ENCODE peak calls at places on chromosome 16, in four cellular contexts. W is psoas muscle, P is right cardiac atrium, S is mammary epithelial cell. D is an unnamed sample.

GRCh38 chr16:22397459-22397858 is 23.0 kb upstream of the CDR2 start:
- DNase-seq in S (peak), W (no peak), P (no peak), D (no peak)

GRCh38 chr16:23428351-23428750 is 24.6 kb downstream of the COG7 start:
- DNase-seq in W (no peak), S (peak), P (no peak), D (no peak)

GRCh38 chr16:77784441-77785356 is 3.7 kb upstream of the VAT1L start:
- DNase-seq in P (no peak), W (no peak), S (no peak), D (no peak)

GRCh38 chr16:81318711-81319110 is 3.9 kb downstream of the GAN start:
- DNase-seq in S (no peak), W (no peak), P (no peak), D (no peak)

GRCh38 chr16:86437348-86437747 is 73.0 kb upstream of the FOXF1 start:
- DNase-seq in S (no peak), W (no peak), P (no peak), D (no peak)

GRCh38 chr16:13376174-13376573 is 474.8 kb downstream of the SHISA9 start:
- DNase-seq in S (peak), W (no peak), P (no peak), D (no peak)

GRCh38 chr16:85974428-85975375 is 75.7 kb downstream of the IRF8 start:
- DNase-seq in W (no peak), P (no peak), S (no peak), D (no peak)

GRCh38 chr16:29023279-29024278 is 38.7 kb downstream of the LAT start:
- DNase-seq in S (peak), W (no peak), P (no peak), D (no peak)

GRCh38 chr16:78553268-78554044 is 454.0 kb downstream of the WWOX start:
- DNase-seq in W (no peak), S (no peak), P (no peak), D (no peak)

GRCh38 chr16:68131813-68132706 is 46.9 kb downstream of the NFATC3 start:
- DNase-seq in S (no peak), P (no peak), W (no peak), D (no peak)

GRCh38 chr16:71854369-71854948 is 8.7 kb downstream of the ATXN1L start:
- DNase-seq in W (no peak), S (no peak), P (no peak), D (no peak)

GRCh38 chr16:50838885-50839284 is 97.0 kb downstream of the CYLD start:
- DNase-seq in W (no peak), P (no peak), S (no peak), D (no peak)

GRCh38 chr16:85753559-85753958 is 2.7 kb upstream of the C16orf74 start:
- DNase-seq in W (no peak), S (peak), P (no peak), D (no peak)

GRCh38 chr16:23448392-23448791 is 4.6 kb downstream of the COG7 start:
- DNase-seq in W (no peak), S (no peak), P (no peak), D (no peak)

GRCh38 chr16:89828199-89828869 is at the start of gene SPIRE2:
- DNase-seq in W (peak), S (peak), P (peak), D (peak)

GRCh38 chr16:13957197-13958078 is 37.5 kb downstream of the ERCC4 start:
- DNase-seq in W (peak), S (peak), P (peak), D (no peak)

GRCh38 chr16:23754594-23755483 is at the start of gene CHP2:
- DNase-seq in P (peak), W (peak), S (peak), D (no peak)

GRCh38 chr16:54489225-54489781 is 202.7 kb upstream of the IRX3 start:
- DNase-seq in S (no peak), P (no peak), W (no peak), D (no peak)

GRCh38 chr16:79402356-79402755 is 198.2 kb downstream of the MAF start:
- DNase-seq in P (no peak), S (no peak), W (no peak), D (no peak)

GRCh38 chr16:14070877-14071575 is at the start of gene MRTFB:
- DNase-seq in P (peak), W (peak), S (peak), D (peak)

GRCh38 chr16:57998484-57998883 is 2.0 kb downstream of the ZNF319 start:
- DNase-seq in P (no peak), W (no peak), S (peak), D (peak)

GRCh38 chr16:84367750-84368320 is 503 bp upstream of the ATP2C2 start:
- DNase-seq in P (no peak), W (no peak), S (peak), D (no peak)

GRCh38 chr16:1770328-1771071 is 843 bp downstream of the NME3 start:
- DNase-seq in P (peak), S (no peak), W (peak), D (no peak)
- H3K4me3 ChIP-seq in P (peak), S (peak), W (peak), D (no peak)

GRCh38 chr16:30650369-30651123 is at the start of gene PRR14:
- DNase-seq in P (peak), W (peak), S (peak), D (peak)

GRCh38 chr16:30652718-30653117 is 2.0 kb downstream of the PRR14 start:
- DNase-seq in S (no peak), W (no peak), P (no peak), D (no peak)

GRCh38 chr16:30651124-30652004 is 604 bp downstream of the PRR14 start:
- DNase-seq in P (peak), S (peak), W (peak), D (no peak)

GRCh38 chr16:30649725-30650368 is 913 bp upstream of the PRR14 start:
- DNase-seq in S (no peak), P (no peak), W (no peak), D (no peak)

DNA sequence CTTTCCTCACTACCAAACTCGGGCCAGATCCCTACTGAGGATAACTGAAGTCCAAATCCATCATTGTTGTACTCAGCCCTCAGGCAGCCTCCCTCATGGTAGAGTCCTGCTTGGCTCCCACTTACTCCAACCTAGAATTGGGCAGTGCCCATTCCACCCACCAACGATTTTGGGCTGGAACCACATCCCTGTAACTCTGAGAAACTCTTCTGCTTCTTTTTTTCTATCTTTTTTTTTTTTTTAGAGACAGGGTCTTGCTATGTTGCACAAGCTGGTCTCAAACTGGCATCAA is 1.2 kb downstream of the PRR14 start:
- DNase-seq in P (no peak), W (no peak), S (no peak), D (no peak)
- H3K4me3 ChIP-seq in P (peak), W (peak), S (peak), D (peak)

DNA sequence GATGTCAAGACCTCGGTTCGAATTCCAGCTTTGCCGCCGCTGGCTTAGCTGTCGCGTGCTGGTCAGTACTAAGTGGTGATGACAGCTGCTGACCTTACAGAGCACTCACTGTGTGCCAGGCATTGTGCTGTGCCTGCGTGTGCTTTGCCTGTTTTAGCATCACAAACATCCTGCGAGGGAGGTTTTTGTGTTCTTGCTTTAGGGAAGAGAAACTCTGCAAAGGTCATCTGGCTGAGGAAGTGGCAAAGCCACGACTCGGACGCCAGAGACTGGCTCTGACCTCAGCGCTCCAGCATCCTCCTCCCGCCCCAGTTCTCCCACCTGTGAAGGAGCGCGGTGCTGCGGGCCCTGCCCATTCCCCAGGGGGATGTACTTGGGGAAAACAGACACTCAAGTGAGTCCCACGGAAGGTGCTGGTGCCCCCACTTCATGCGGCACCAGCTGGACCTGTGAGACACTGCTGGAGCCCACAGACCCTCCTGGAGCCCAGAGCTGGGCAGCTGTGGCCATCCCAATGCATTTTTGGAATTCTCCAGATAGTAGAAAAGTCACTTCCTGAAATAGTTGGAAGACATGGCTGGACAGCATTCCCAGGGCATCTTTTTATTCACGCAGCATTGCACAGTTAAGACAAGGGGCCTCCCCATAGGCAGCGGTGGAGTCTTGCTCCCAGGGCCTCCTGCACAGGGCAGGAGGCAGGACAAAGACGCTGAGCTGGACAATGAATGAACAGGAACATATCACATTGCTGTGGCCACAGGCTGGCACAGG is 20.0 kb upstream of the HERPUD1 start:
- DNase-seq in P (peak), S (no peak), W (peak), D (no peak)
- H3K4me3 ChIP-seq in P (no peak), S (no peak), W (no peak), D (no peak)

DNA sequence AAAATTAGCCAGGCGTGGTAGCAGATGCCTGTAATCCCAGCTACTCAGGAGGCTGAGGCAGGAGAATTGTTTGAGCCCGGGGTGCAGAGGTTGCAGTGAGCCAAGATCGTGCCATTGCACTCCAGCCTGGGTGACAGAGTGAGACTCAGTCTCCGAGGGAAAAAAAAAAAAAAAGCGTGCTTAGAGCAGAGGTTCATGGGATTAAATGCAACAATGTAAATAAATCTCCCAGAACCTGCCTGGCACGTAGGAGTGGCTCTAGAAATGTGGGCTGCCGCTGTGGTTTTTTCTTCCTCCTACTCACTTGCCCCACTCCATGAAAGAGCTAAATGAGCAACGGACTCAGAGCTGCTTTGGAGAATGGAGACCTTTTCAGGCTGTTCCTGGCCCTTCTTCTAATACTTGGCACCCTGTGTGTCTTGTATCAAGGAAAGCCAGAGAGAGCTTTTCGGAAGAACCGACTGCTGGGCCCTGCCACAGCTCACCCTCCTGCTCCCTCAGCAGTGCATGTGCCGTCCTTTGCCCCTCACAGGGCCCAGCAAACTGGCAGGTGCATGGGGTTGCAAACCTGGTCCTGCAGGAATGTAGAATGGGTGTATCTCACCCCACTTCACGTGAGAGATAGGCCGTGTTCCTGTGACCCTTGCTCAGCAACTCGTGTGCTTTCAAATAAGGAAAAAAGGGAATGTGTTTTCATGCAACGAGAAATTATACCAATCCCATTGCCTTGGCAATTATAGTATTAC is 52.0 kb downstream of the LDHD start:
- DNase-seq in S (no peak), P (no peak), W (no peak), D (peak)
- H3K4me3 ChIP-seq in S (no peak), P (no peak), W (no peak), D (peak)

DNA sequence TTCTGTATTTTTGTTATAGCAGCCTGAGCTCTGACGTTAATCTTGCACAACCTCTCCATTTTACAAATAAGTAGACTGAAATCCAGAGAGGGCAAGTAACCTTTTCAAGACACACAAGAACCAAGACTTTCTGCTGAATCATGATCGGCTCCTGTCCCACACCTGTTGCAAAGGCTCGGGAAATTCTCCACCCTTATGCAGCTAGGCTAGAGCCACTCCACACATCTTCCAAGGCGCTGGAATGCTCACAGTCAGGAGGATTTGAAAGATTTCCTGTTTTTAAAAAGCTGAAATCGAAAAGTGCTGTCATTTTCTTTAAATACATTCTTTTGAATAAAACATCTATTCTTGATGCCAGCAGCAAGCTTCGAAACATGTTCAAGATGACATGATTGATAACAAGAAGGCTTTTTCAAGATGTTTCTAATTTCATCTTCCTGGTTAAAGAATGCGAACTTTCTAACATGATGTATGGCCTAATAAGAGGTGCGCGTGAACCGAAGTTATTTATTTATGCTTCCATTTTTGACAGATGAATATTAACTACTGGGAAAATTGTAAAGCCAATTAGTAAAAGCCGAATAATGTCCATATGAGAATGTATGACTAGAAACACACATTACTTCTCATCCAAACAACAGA is 219.7 kb upstream of the CDH5 start:
- DNase-seq in W (no peak), S (no peak), P (no peak), D (no peak)
- H3K4me3 ChIP-seq in W (no peak), S (no peak), P (no peak), D (no peak)

GRCh38 chr16:19393226-19394074 is 24.2 kb upstream of the TMC5 start:
- DNase-seq in P (no peak), S (peak), W (no peak), D (no peak)
- H3K4me3 ChIP-seq in P (no peak), S (no peak), W (no peak), D (no peak)

GRCh38 chr16:87463722-87464690 is 28.8 kb downstream of the ZCCHC14 start:
- DNase-seq in S (no peak), W (no peak), P (peak), D (peak)
- H3K4me3 ChIP-seq in S (no peak), W (peak), P (no peak), D (no peak)

GRCh38 chr16:3963886-3964685 is 83.6 kb upstream of the CREBBP start:
- DNase-seq in P (no peak), W (no peak), S (no peak), D (no peak)

GRCh38 chr16:3959148-3959547 is 78.6 kb upstream of the CREBBP start:
- DNase-seq in P (peak), S (peak), W (no peak), D (no peak)

GRCh38 chr16:3963203-3963602 is 82.7 kb upstream of the CREBBP start:
- DNase-seq in W (no peak), S (no peak), P (no peak), D (peak)

GRCh38 chr16:3960049-3960809 is 79.7 kb upstream of the CREBBP start:
- DNase-seq in S (peak), P (no peak), W (no peak), D (no peak)

GRCh38 chr16:3961449-3961849 is 80.9 kb upstream of the CREBBP start:
- DNase-seq in P (no peak), S (peak), W (peak), D (no peak)
- H3K4me3 ChIP-seq in P (no peak), S (no peak), W (peak), D (no peak)

GRCh38 chr16:10877472-10877946 is 507 bp downstream of the CIITA start:
- DNase-seq in S (no peak), P (no peak), W (no peak), D (no peak)
- H3K4me3 ChIP-seq in S (no peak), P (no peak), W (peak), D (no peak)